ENCODE peak calls at places on chromosomes 4 and X, in five cellular contexts. H, Q, Z, P and Y are unnamed samples.

GRCh38 chrX:110414273-110414672 is 55.6 kb downstream of the RTL9 start:
- DNase-seq in H (no peak), Q (no peak), Z (no peak), P (no peak), Y (no peak)

GRCh38 chr4:76007089-76007559 is at the start of gene CXCL9:
- DNase-seq in H (no peak), Q (no peak), Z (no peak), P (no peak), Y (no peak)

GRCh38 chr4:86472377-86473019 is 112.6 kb upstream of the MAPK10 start:
- DNase-seq in H (no peak), Q (no peak), Z (no peak), P (no peak), Y (no peak)

GRCh38 chrX:15203694-15204093 is 66.2 kb downstream of the ASB9 start:
- DNase-seq in H (no peak), Q (no peak), Z (no peak), P (no peak), Y (no peak)

GRCh38 chr4:113452868-113453620 is 308.5 kb downstream of the CAMK2D start:
- DNase-seq in H (peak), Q (no peak), Z (no peak), P (no peak), Y (no peak)

GRCh38 chr4:10482913-10483312 is 25.7 kb upstream of the ZNF518B start:
- DNase-seq in H (no peak), Q (no peak), Z (no peak), P (no peak), Y (no peak)

GRCh38 chrX:55593756-55594257 is 29.4 kb upstream of the FOXR2 start:
- DNase-seq in H (no peak), Q (no peak), Z (no peak), P (no peak), Y (no peak)

GRCh38 chr4:61520688-61521160 is 320.6 kb downstream of the ADGRL3 start:
- DNase-seq in H (peak), Q (no peak), Z (no peak), P (no peak), Y (no peak)

GRCh38 chr4:48490012-48490679 is at the start of gene ZAR1:
- DNase-seq in H (no peak), Q (no peak), Z (no peak), P (no peak), Y (no peak)

GRCh38 chr4:67162692-67163091 is 382.6 kb downstream of the CENPC start:
- DNase-seq in H (no peak), Q (no peak), Z (no peak), P (no peak), Y (no peak)

GRCh38 chr4:109803924-109804571 is 2.2 kb upstream of the CFI start:
- DNase-seq in H (peak), Q (no peak), Z (no peak), P (peak), Y (no peak)

GRCh38 chr4:109801895-109802319 is at the start of gene CFI:
- DNase-seq in H (peak), Q (no peak), Z (peak), P (no peak), Y (no peak)

GRCh38 chr4:109798866-109799265 is 2.9 kb downstream of the CFI start:
- DNase-seq in H (no peak), Q (no peak), Z (no peak), P (no peak), Y (no peak)

DNA sequence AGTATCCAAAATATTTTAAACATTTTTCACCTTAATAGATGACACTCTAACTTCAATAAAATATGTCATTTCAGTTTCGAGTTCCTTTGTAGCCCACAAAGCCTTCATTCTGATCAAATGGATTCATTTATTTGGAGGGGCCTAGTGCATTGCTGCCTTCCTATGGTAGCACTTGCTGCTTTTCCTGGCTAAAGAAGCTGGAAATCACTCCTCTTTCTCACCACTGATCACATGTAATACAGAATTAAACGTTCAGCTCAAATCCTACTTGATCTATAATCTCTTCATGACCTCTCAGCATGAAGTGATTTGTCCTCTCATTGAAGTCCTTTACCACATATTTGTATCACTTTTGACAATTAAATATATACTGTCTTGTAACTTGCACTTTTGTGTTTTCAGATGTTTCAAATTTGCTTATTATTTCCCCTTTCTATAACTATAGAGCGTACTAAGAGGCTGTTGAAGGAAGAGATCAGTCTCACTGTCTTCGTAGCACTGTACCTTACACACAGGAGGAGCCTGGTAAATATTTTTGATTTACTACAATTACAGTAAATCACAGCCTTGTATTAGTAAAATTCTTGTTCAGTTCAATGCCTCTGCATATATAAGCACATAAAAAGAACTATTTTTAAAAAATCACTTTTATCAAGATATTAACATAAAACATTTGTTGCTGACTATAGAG is 555 bp downstream of the CFI start:
- DNase-seq in H (no peak), Q (no peak), Z (no peak), P (no peak), Y (no peak)
- H3K4me3 ChIP-seq in H (no peak), Q (no peak), Z (no peak), P (no peak), Y (no peak)

DNA sequence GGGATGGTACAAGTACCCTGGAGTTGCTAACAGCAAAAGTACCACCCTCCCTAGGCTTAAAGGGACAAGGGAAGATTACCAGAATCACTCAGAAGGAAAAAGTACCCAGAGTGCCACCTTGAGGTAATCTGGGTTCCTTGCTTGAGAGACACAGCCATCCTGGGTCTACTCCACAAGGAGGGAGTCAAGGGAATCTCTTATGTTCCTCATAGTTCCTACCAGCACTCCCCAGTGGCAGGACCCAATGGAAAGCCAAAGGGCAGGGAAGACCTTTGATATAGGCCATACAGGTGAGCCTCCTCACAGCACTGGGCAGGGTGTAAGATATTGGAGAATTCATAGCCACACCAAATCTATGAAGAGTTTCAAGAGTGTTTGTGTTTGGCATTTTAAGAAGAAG is 5.7 kb downstream of the IL2 start:
- DNase-seq in H (no peak), Q (no peak), Z (no peak), P (peak), Y (peak)
- TF ChIP-seq CTCF in H (peak), Q (no peak), Z (peak), P (no peak), Y (peak)

GRCh38 chr4:6917445-6918241 is 8.0 kb downstream of the TBC1D14 start:
- DNase-seq in H (peak), Q (no peak), Z (no peak), P (peak), Y (no peak)
- H3K4me3 ChIP-seq in H (no peak), Q (peak), Z (no peak), P (no peak), Y (no peak)

DNA sequence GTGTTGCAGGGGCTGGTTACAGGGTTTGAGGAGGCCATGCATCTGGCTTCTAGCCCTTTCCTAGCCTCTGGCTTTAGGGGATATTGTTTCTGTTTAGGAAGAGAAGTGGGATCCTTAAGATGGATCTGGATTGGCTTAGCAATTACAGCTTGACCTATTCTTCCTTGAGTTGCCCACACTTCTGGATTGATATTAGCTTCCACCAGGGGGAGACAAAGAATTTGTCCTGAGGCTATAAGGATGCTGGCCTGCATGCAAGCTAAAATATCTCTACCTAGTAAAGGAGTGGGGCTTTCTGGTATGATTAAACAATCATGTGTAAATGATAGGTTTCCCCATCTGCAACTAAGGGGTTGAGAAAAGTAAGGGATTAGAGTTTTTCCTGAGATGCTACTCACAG is 117.2 kb downstream of the TEX13C start:
- DNase-seq in H (no peak), Q (no peak), Z (no peak), P (no peak), Y (no peak)
- TF ChIP-seq CTCF in H (no peak), Q (no peak), Z (no peak), P (peak), Y (no peak)

DNA sequence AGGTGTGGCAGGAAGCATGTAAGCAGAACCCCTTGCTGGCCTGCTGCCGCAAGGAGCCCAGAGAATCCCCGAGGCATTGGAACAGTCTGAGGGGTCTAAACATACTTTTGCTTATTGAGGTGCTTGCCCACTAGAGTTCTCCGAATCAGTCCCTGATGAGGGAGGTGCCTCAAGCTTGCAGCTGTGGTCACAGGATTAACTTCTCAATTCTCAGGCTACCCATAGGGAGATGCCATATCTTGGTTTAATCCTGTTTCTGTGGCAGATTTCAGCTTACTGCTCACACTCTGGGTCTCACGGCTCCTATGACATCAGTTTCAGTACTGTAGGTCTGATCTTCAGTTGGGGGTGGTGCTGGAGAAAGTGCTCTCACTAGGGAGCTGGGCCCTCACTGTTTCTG is 39.9 kb downstream of the CCNG2 start:
- DNase-seq in H (no peak), Q (no peak), Z (no peak), P (no peak), Y (no peak)
- H3K4me3 ChIP-seq in H (no peak), Q (no peak), Z (no peak), P (no peak), Y (no peak)

GRCh38 chr4:12411072-12411471 is 982.4 kb upstream of the HS3ST1 start:
- DNase-seq in H (no peak), Q (no peak), Z (no peak), P (no peak), Y (no peak)
- TF ChIP-seq CTCF in H (no peak), Q (no peak), Z (no peak), P (no peak), Y (no peak)